ENCODE peak calls at places on chromosomes 11 and 22, in six cellular contexts. S, M, G, U, D and K are unnamed samples.

GRCh38 chr11:57237204-57237681 is at the start of gene APLNR:
- DNase-seq in S (no peak), M (peak; percentile 89), G (no peak), U (no peak), D (no peak), K (no peak)

GRCh38 chr11:110720646-110721283 is 8.5 kb upstream of the ARHGAP20 start:
- DNase-seq in S (no peak), M (no peak), G (no peak), U (no peak), D (no peak), K (no peak)

GRCh38 chr11:118342503-118343161 is at the start of gene CD3D:
- DNase-seq in S (no peak), M (peak; percentile 46), G (no peak), U (no peak), D (no peak), K (peak; percentile 63)

GRCh38 chr22:42994917-42995562 is 19.9 kb downstream of the PACSIN2 start:
- DNase-seq in S (peak; percentile 56), M (no peak), G (peak; percentile 63), U (peak; percentile 30), D (no peak), K (no peak)

GRCh38 chr11:6334806-6335205 is 14.5 kb upstream of the CAVIN3 start:
- DNase-seq in S (no peak), M (no peak), G (no peak), U (no peak), D (no peak), K (no peak)

GRCh38 chr11:115439385-115439784 is 64.8 kb downstream of the CADM1 start:
- DNase-seq in S (no peak), M (no peak), G (peak; percentile 2), U (no peak), D (no peak), K (no peak)

GRCh38 chr11:11413776-11414175 is 60.7 kb upstream of the CSNK2A3 start:
- DNase-seq in S (no peak), M (no peak), G (no peak), U (no peak), D (no peak), K (no peak)

GRCh38 chr11:36702330-36703054 is 104.5 kb upstream of the RAG2 start:
- DNase-seq in S (no peak), M (peak; percentile 72), G (peak; percentile 75), U (peak; percentile 48), D (peak; percentile 24), K (no peak)

GRCh38 chr11:7473702-7474101 is 11.6 kb upstream of the OLFML1 start:
- DNase-seq in S (no peak), M (no peak), G (peak; percentile 80), U (no peak), D (no peak), K (no peak)

GRCh38 chr11:70105755-70106571 is 27.8 kb downstream of the ANO1 start:
- DNase-seq in S (no peak), M (no peak), G (no peak), U (no peak), D (no peak), K (no peak)

GRCh38 chr11:65588199-65589054 is 7.2 kb downstream of the KCNK7 start:
- DNase-seq in S (peak; percentile 91), M (peak; percentile 89), G (peak; percentile 99), U (peak; percentile 41), D (peak; percentile 13), K (peak; percentile 70)

GRCh38 chr11:3199537-3200295 is 18.9 kb downstream of the MRGPRG start:
- DNase-seq in S (peak; percentile 26), M (no peak), G (no peak), U (no peak), D (no peak), K (no peak)

GRCh38 chr11:79006854-79007253 is 432.2 kb upstream of the NARS2 start:
- DNase-seq in S (no peak), M (no peak), G (no peak), U (no peak), D (no peak), K (no peak)

GRCh38 chr11:76241243-76242000 is 35.1 kb upstream of the WNT11 start:
- DNase-seq in S (no peak), M (no peak), G (no peak), U (no peak), D (no peak), K (no peak)

GRCh38 chr11:116193321-116194114 is 579.3 kb downstream of the BUD13 start:
- DNase-seq in S (no peak), M (peak; percentile 87), G (no peak), U (peak; percentile 46), D (peak; percentile 23), K (no peak)

GRCh38 chr11:1401656-1402221 is 12.0 kb downstream of the BRSK2 start:
- DNase-seq in S (peak; percentile 81), M (peak; percentile 93), G (peak; percentile 28), U (peak; percentile 82), D (no peak), K (peak; percentile 34)

GRCh38 chr11:6201486-6201885 is 2.5 kb downstream of the OR52W1 start:
- DNase-seq in S (no peak), M (no peak), G (no peak), U (no peak), D (no peak), K (no peak)